ENCODE peak calls at places on chromosomes 11 and 22, in six cellular contexts. One of them, this sample, is unnamed.
A peak's percentile ranks its signal among the peaks of the same experiment; 100 is the strongest.

GRCh38 chr11:111324277-111324720 is 26.0 kb downstream of the POU2AF3 start:
- DNase-seq in tibial artery: peak; percentile 74
- DNase-seq in lung: no peak
- DNase-seq in gastrocnemius medialis: no peak
- DNase-seq in SK-N-SH: no peak
- DNase-seq in endodermal cell: no peak
- DNase-seq in this sample: no peak

GRCh38 chr11:130674686-130675085 is 226.2 kb downstream of the ADAMTS15 start:
- DNase-seq in tibial artery: no peak
- DNase-seq in lung: no peak
- DNase-seq in gastrocnemius medialis: no peak
- DNase-seq in SK-N-SH: no peak
- DNase-seq in endodermal cell: no peak
- DNase-seq in this sample: no peak

GRCh38 chr22:44437493-44438015 is 60.5 kb downstream of the RTL6 start:
- DNase-seq in tibial artery: peak; percentile 39
- DNase-seq in lung: no peak
- DNase-seq in gastrocnemius medialis: no peak
- DNase-seq in SK-N-SH: no peak
- DNase-seq in endodermal cell: no peak
- DNase-seq in this sample: no peak

GRCh38 chr11:121134758-121135312 is 33.8 kb downstream of the TECTA start:
- DNase-seq in tibial artery: no peak
- DNase-seq in lung: no peak
- DNase-seq in gastrocnemius medialis: no peak
- DNase-seq in SK-N-SH: no peak
- DNase-seq in endodermal cell: no peak
- DNase-seq in this sample: no peak

GRCh38 chr11:72924568-72925190 is 110.5 kb downstream of the ATG16L2 start:
- DNase-seq in tibial artery: no peak
- DNase-seq in lung: no peak
- DNase-seq in gastrocnemius medialis: no peak
- DNase-seq in SK-N-SH: peak; percentile 22
- DNase-seq in endodermal cell: no peak
- DNase-seq in this sample: no peak

GRCh38 chr11:125873881-125874555 is 13.4 kb upstream of the HYLS1 start:
- DNase-seq in tibial artery: no peak
- DNase-seq in lung: no peak
- DNase-seq in gastrocnemius medialis: no peak
- DNase-seq in SK-N-SH: no peak
- DNase-seq in endodermal cell: no peak
- DNase-seq in this sample: no peak

GRCh38 chr22:46514592-46515207 is 22.7 kb downstream of the CELSR1 start:
- DNase-seq in tibial artery: no peak
- DNase-seq in lung: no peak
- DNase-seq in gastrocnemius medialis: no peak
- DNase-seq in SK-N-SH: no peak
- DNase-seq in endodermal cell: peak; percentile 62
- DNase-seq in this sample: no peak

GRCh38 chr11:63966444-63966843 is 8.0 kb upstream of the COX8A start:
- DNase-seq in tibial artery: no peak
- DNase-seq in lung: no peak
- DNase-seq in gastrocnemius medialis: no peak
- DNase-seq in SK-N-SH: no peak
- DNase-seq in endodermal cell: no peak
- DNase-seq in this sample: no peak

GRCh38 chr11:93904711-93905110 is 54.3 kb upstream of the VSTM5 start:
- DNase-seq in tibial artery: no peak
- DNase-seq in lung: no peak
- DNase-seq in gastrocnemius medialis: no peak
- DNase-seq in SK-N-SH: no peak
- DNase-seq in endodermal cell: no peak
- DNase-seq in this sample: no peak

GRCh38 chr11:113549611-113550061 is 74.4 kb upstream of the DRD2 start:
- DNase-seq in tibial artery: no peak
- DNase-seq in lung: no peak
- DNase-seq in gastrocnemius medialis: no peak
- DNase-seq in SK-N-SH: no peak
- DNase-seq in endodermal cell: no peak
- DNase-seq in this sample: no peak

GRCh38 chr11:120375076-120375475 is 38.9 kb downstream of the ARHGEF12 start:
- DNase-seq in tibial artery: no peak
- DNase-seq in lung: no peak
- DNase-seq in gastrocnemius medialis: no peak
- DNase-seq in SK-N-SH: no peak
- DNase-seq in endodermal cell: no peak
- DNase-seq in this sample: no peak

GRCh38 chr22:48890693-48891554 is 936.7 kb downstream of the BRD1 start:
- DNase-seq in tibial artery: no peak
- DNase-seq in lung: no peak
- DNase-seq in gastrocnemius medialis: no peak
- DNase-seq in SK-N-SH: no peak
- DNase-seq in endodermal cell: no peak
- DNase-seq in this sample: no peak

GRCh38 chr11:57237204-57237681 is at the start of gene APLNR:
- DNase-seq in tibial artery: no peak
- DNase-seq in lung: no peak
- DNase-seq in gastrocnemius medialis: no peak
- DNase-seq in SK-N-SH: no peak
- DNase-seq in endodermal cell: peak; percentile 89
- DNase-seq in this sample: no peak

GRCh38 chr11:924406-925157 is 1.1 kb upstream of the AP2A2 start:
- DNase-seq in tibial artery: no peak
- DNase-seq in lung: no peak
- DNase-seq in gastrocnemius medialis: no peak
- DNase-seq in SK-N-SH: peak; percentile 60
- DNase-seq in endodermal cell: peak; percentile 52
- DNase-seq in this sample: peak; percentile 66

GRCh38 chr11:925158-925495 is 543 bp upstream of the AP2A2 start:
- DNase-seq in tibial artery: no peak
- DNase-seq in lung: no peak
- DNase-seq in gastrocnemius medialis: no peak
- DNase-seq in SK-N-SH: no peak
- DNase-seq in endodermal cell: no peak
- DNase-seq in this sample: peak; percentile 50

GRCh38 chr11:926341-926916 is 759 bp downstream of the AP2A2 start:
- DNase-seq in tibial artery: peak; percentile 74
- DNase-seq in lung: peak; percentile 46
- DNase-seq in gastrocnemius medialis: peak; percentile 49
- DNase-seq in SK-N-SH: peak; percentile 89
- DNase-seq in endodermal cell: peak; percentile 58
- DNase-seq in this sample: peak; percentile 61

GRCh38 chr11:923691-924405 is 1.8 kb upstream of the AP2A2 start:
- DNase-seq in tibial artery: no peak
- DNase-seq in lung: no peak
- DNase-seq in gastrocnemius medialis: no peak
- DNase-seq in SK-N-SH: no peak
- DNase-seq in endodermal cell: no peak
- DNase-seq in this sample: peak; percentile 25

DNA sequence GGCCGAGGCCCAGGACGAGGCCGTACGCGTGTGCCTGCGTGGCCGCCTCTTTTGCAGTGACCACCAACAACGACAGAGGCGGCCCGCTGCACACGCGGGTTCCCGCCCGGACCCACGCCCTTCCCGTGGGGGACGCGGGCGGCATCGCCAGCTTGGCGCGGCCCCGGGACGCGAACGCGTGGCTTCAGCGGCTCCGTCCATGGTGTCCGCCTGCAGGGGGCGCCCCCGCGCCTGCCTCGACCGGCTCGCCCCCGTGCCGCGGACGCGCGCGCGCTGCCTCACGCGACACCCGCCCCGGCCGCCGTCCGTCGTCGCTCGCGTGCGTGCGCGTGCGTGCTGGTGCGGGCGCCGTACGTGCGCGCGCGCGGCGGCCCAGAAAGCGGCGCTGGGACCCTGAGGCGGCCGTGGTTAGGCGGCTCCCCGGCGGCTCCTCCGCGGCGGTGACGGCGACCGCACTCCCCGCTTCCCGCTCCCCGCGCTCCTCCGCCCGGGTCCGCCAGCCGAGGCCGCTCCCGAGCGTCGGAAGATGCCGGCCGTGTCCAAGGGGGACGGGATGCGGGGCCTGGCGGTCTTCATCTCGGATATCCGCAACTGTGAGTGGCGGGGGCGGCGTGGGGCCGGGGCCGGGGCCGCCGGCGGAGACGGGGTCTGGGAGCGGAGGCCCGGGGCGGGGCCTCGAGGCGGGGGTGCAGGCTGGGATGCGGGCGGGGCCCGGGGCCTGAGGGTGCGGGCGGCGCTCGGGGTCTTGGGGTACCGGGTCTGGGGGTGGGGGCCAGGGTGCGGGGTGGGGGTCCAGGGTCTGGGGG is at the start of gene AP2A2:
- DNase-seq in tibial artery: peak; percentile 92
- DNase-seq in lung: peak; percentile 87
- DNase-seq in gastrocnemius medialis: peak; percentile 82
- DNase-seq in SK-N-SH: peak; percentile 99
- DNase-seq in endodermal cell: peak; percentile 94
- DNase-seq in this sample: peak; percentile 91
- TF ChIP-seq CTCF in tibial artery: peak; percentile 95
- TF ChIP-seq CTCF in lung: peak; percentile 64
- TF ChIP-seq CTCF in gastrocnemius medialis: peak; percentile 97
- TF ChIP-seq CTCF in SK-N-SH: peak; percentile 60
- TF ChIP-seq CTCF in endodermal cell: peak; percentile 87
- TF ChIP-seq CTCF in this sample: peak; percentile 82

DNA sequence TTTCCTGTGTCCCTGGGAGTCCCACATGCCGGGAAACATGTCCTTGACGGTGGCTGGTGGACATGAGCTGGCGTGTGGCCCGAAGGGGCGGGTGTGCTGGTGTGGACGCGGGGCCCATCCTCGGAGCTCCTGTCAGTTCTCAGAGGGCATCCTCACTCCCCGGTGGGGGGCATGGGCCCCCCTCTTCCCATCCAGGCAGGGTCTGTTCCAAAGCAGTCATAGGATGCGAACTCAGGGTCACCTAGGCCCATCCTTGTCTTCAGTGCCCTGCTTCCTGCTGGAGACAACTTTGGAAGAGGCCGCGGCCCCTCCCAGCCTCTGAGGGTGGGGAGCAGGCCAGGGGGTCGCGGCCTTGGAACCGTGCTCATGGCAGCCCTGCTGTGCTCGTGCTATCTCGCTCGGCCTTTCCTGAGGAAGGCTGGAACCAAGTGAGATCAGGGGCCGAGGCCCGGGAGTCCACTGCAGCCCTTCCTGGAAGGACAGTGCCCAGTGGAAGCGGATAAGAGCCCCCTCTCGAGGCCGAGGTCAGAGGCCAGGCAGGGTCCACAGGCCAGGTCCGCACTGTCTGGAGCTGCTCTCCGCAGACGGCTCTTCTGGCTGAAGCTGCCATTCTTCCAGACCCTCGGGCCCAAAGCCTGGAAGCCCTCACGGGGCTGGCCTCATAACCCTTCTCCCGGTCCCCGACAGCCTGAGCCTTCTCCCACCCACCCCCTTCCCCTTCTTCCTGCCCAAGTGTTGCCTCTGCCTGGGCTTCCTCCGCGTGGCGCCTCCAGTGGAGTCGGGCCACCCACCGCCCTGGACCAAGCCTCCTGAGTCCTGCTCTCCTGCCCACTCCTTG is 8.7 kb downstream of the GRK2 start:
- DNase-seq in tibial artery: peak; percentile 71
- DNase-seq in lung: no peak
- DNase-seq in gastrocnemius medialis: peak; percentile 26
- DNase-seq in SK-N-SH: no peak
- DNase-seq in endodermal cell: no peak
- DNase-seq in this sample: peak; percentile 77
- H3K4me3 ChIP-seq in tibial artery: no peak overlapping the region
- H3K4me3 ChIP-seq in lung: no peak overlapping the region
- H3K4me3 ChIP-seq in gastrocnemius medialis: no peak overlapping the region
- H3K4me3 ChIP-seq in SK-N-SH: no peak overlapping the region
- H3K4me3 ChIP-seq in endodermal cell: no peak overlapping the region
- H3K4me3 ChIP-seq in this sample: peak overlapping the region; percentile 98

GRCh38 chr11:60874421-60875365 is 7.4 kb downstream of the ZP1 start:
- DNase-seq in tibial artery: peak; percentile 62
- DNase-seq in lung: no peak
- DNase-seq in gastrocnemius medialis: peak; percentile 56
- DNase-seq in SK-N-SH: no peak
- DNase-seq in endodermal cell: peak; percentile 17
- DNase-seq in this sample: no peak

GRCh38 chr11:60872124-60872951 is 5.0 kb downstream of the ZP1 start:
- DNase-seq in tibial artery: peak; percentile 57
- DNase-seq in lung: no peak
- DNase-seq in gastrocnemius medialis: peak; percentile 68
- DNase-seq in SK-N-SH: peak; percentile 12
- DNase-seq in endodermal cell: no peak
- DNase-seq in this sample: peak; percentile 81

GRCh38 chr11:60873533-60873932 is 6.2 kb downstream of the ZP1 start:
- DNase-seq in tibial artery: peak; percentile 60
- DNase-seq in lung: no peak
- DNase-seq in gastrocnemius medialis: no peak
- DNase-seq in SK-N-SH: no peak
- DNase-seq in endodermal cell: no peak
- DNase-seq in this sample: no peak

GRCh38 chr11:60871378-60872061 is 4.2 kb downstream of the ZP1 start:
- DNase-seq in tibial artery: peak; percentile 59
- DNase-seq in lung: no peak
- DNase-seq in gastrocnemius medialis: no peak
- DNase-seq in SK-N-SH: peak; percentile 29
- DNase-seq in endodermal cell: peak; percentile 61
- DNase-seq in this sample: peak; percentile 80

GRCh38 chr11:60872952-60873524 is 5.7 kb downstream of the ZP1 start:
- DNase-seq in tibial artery: peak; percentile 48
- DNase-seq in lung: no peak
- DNase-seq in gastrocnemius medialis: peak; percentile 28
- DNase-seq in SK-N-SH: peak; percentile 8
- DNase-seq in endodermal cell: peak; percentile 80
- DNase-seq in this sample: no peak
- H3K27ac ChIP-seq in tibial artery: no peak overlapping the region
- H3K27ac ChIP-seq in lung: no peak overlapping the region
- H3K27ac ChIP-seq in gastrocnemius medialis: peak overlapping the region; percentile 54
- H3K27ac ChIP-seq in SK-N-SH: no peak overlapping the region
- H3K27ac ChIP-seq in endodermal cell: no peak overlapping the region
- H3K27ac ChIP-seq in this sample: peak overlapping the region; percentile 33

GRCh38 chr11:133082453-133082781 is 449.9 kb downstream of the OPCML start:
- DNase-seq in tibial artery: no peak
- DNase-seq in lung: no peak
- DNase-seq in gastrocnemius medialis: no peak
- DNase-seq in SK-N-SH: no peak
- DNase-seq in endodermal cell: no peak
- DNase-seq in this sample: peak; percentile 57

GRCh38 chr11:133081730-133082452 is 450.4 kb downstream of the OPCML start:
- DNase-seq in tibial artery: no peak
- DNase-seq in lung: no peak
- DNase-seq in gastrocnemius medialis: no peak
- DNase-seq in SK-N-SH: no peak
- DNase-seq in endodermal cell: peak; percentile 58
- DNase-seq in this sample: no peak

GRCh38 chr11:133078591-133079179 is 453.6 kb downstream of the OPCML start:
- DNase-seq in tibial artery: no peak
- DNase-seq in lung: no peak
- DNase-seq in gastrocnemius medialis: no peak
- DNase-seq in SK-N-SH: peak; percentile 70
- DNase-seq in endodermal cell: peak; percentile 90
- DNase-seq in this sample: no peak

GRCh38 chr11:133082851-133083488 is 449.3 kb downstream of the OPCML start:
- DNase-seq in tibial artery: no peak
- DNase-seq in lung: peak; percentile 51
- DNase-seq in gastrocnemius medialis: no peak
- DNase-seq in SK-N-SH: peak; percentile 95
- DNase-seq in endodermal cell: peak; percentile 93
- DNase-seq in this sample: peak; percentile 60

GRCh38 chr11:133081020-133081419 is 451.3 kb downstream of the OPCML start:
- DNase-seq in tibial artery: no peak
- DNase-seq in lung: no peak
- DNase-seq in gastrocnemius medialis: no peak
- DNase-seq in SK-N-SH: no peak
- DNase-seq in endodermal cell: peak; percentile 63
- DNase-seq in this sample: no peak
- TF ChIP-seq CTCF in tibial artery: no peak
- TF ChIP-seq CTCF in lung: no peak
- TF ChIP-seq CTCF in gastrocnemius medialis: no peak
- TF ChIP-seq CTCF in SK-N-SH: no peak
- TF ChIP-seq CTCF in endodermal cell: peak; percentile 68
- TF ChIP-seq CTCF in this sample: no peak